ENCODE peak calls at places on chromosomes 1 and 21, in seven cellular contexts. One of them, this sample, is unnamed.

GRCh38 chr1:156090822-156091188 is 8.5 kb upstream of the MEX3A start:
- DNase-seq in T47D: peak
- DNase-seq in omental fat pad: peak
- DNase-seq in activated T-helper 1 cell treated with Interleukin-2 at 50 U/mL for 16 hours: peak
- DNase-seq in GM04504: peak
- DNase-seq in left ventricle myocardium inferior: peak
- DNase-seq in fibroblast of pulmonary artery: peak
- DNase-seq in this sample: peak

GRCh38 chr21:32307706-32308105 is 9.1 kb downstream of the MRAP start:
- DNase-seq in T47D: no peak
- DNase-seq in omental fat pad: no peak
- DNase-seq in activated T-helper 1 cell treated with Interleukin-2 at 50 U/mL for 16 hours: no peak
- DNase-seq in GM04504: no peak
- DNase-seq in left ventricle myocardium inferior: no peak
- DNase-seq in fibroblast of pulmonary artery: peak
- DNase-seq in this sample: no peak

GRCh38 chr1:207020016-207020708 is 12.4 kb downstream of the C1orf116 start:
- DNase-seq in T47D: no peak
- DNase-seq in omental fat pad: no peak
- DNase-seq in activated T-helper 1 cell treated with Interleukin-2 at 50 U/mL for 16 hours: no peak
- DNase-seq in GM04504: no peak
- DNase-seq in left ventricle myocardium inferior: no peak
- DNase-seq in fibroblast of pulmonary artery: no peak
- DNase-seq in this sample: no peak

GRCh38 chr1:20110679-20111078 is 8.7 kb downstream of the PLA2G2D start:
- DNase-seq in T47D: no peak
- DNase-seq in omental fat pad: no peak
- DNase-seq in activated T-helper 1 cell treated with Interleukin-2 at 50 U/mL for 16 hours: no peak
- DNase-seq in GM04504: no peak
- DNase-seq in left ventricle myocardium inferior: no peak
- DNase-seq in fibroblast of pulmonary artery: peak
- DNase-seq in this sample: no peak

GRCh38 chr1:207833381-207833780 is 77.5 kb downstream of the CD34 start:
- DNase-seq in T47D: no peak
- DNase-seq in omental fat pad: no peak
- DNase-seq in activated T-helper 1 cell treated with Interleukin-2 at 50 U/mL for 16 hours: no peak
- DNase-seq in GM04504: no peak
- DNase-seq in left ventricle myocardium inferior: no peak
- DNase-seq in fibroblast of pulmonary artery: no peak
- DNase-seq in this sample: no peak

GRCh38 chr1:247444571-247444970 is 13.3 kb downstream of the OR2B11 start:
- DNase-seq in T47D: no peak
- DNase-seq in omental fat pad: no peak
- DNase-seq in activated T-helper 1 cell treated with Interleukin-2 at 50 U/mL for 16 hours: no peak
- DNase-seq in GM04504: no peak
- DNase-seq in left ventricle myocardium inferior: no peak
- DNase-seq in fibroblast of pulmonary artery: no peak
- DNase-seq in this sample: no peak

GRCh38 chr1:205229399-205229861 is 1.7 kb downstream of the TMCC2 start:
- DNase-seq in T47D: peak
- DNase-seq in omental fat pad: no peak
- DNase-seq in activated T-helper 1 cell treated with Interleukin-2 at 50 U/mL for 16 hours: peak
- DNase-seq in GM04504: no peak
- DNase-seq in left ventricle myocardium inferior: no peak
- DNase-seq in fibroblast of pulmonary artery: peak
- DNase-seq in this sample: no peak

GRCh38 chr1:213123532-213123931 is 72.5 kb downstream of the RPS6KC1 start:
- DNase-seq in T47D: no peak
- DNase-seq in omental fat pad: no peak
- DNase-seq in activated T-helper 1 cell treated with Interleukin-2 at 50 U/mL for 16 hours: no peak
- DNase-seq in GM04504: no peak
- DNase-seq in left ventricle myocardium inferior: no peak
- DNase-seq in fibroblast of pulmonary artery: peak
- DNase-seq in this sample: no peak

GRCh38 chr1:24966121-24966723 is 36.1 kb upstream of the RUNX3 start:
- DNase-seq in T47D: no peak
- DNase-seq in omental fat pad: no peak
- DNase-seq in activated T-helper 1 cell treated with Interleukin-2 at 50 U/mL for 16 hours: no peak
- DNase-seq in GM04504: no peak
- DNase-seq in left ventricle myocardium inferior: no peak
- DNase-seq in fibroblast of pulmonary artery: no peak
- DNase-seq in this sample: peak

GRCh38 chr1:40762144-40762923 is 21.3 kb upstream of the KCNQ4 start:
- DNase-seq in T47D: no peak
- DNase-seq in omental fat pad: no peak
- DNase-seq in activated T-helper 1 cell treated with Interleukin-2 at 50 U/mL for 16 hours: no peak
- DNase-seq in GM04504: no peak
- DNase-seq in left ventricle myocardium inferior: no peak
- DNase-seq in fibroblast of pulmonary artery: no peak
- DNase-seq in this sample: no peak

GRCh38 chr21:35198004-35198403 is 148.9 kb upstream of the RUNX1 start:
- DNase-seq in T47D: no peak
- DNase-seq in omental fat pad: no peak
- DNase-seq in activated T-helper 1 cell treated with Interleukin-2 at 50 U/mL for 16 hours: no peak
- DNase-seq in GM04504: peak
- DNase-seq in left ventricle myocardium inferior: no peak
- DNase-seq in fibroblast of pulmonary artery: peak
- DNase-seq in this sample: no peak

GRCh38 chr1:94622757-94623156 is 81.2 kb upstream of the F3 start:
- DNase-seq in T47D: no peak
- DNase-seq in omental fat pad: no peak
- DNase-seq in activated T-helper 1 cell treated with Interleukin-2 at 50 U/mL for 16 hours: no peak
- DNase-seq in GM04504: no peak
- DNase-seq in left ventricle myocardium inferior: no peak
- DNase-seq in fibroblast of pulmonary artery: peak
- DNase-seq in this sample: no peak

GRCh38 chr21:43315244-43316137 is 111.4 kb downstream of the SIK1 start:
- DNase-seq in T47D: no peak
- DNase-seq in omental fat pad: no peak
- DNase-seq in activated T-helper 1 cell treated with Interleukin-2 at 50 U/mL for 16 hours: no peak
- DNase-seq in GM04504: no peak
- DNase-seq in left ventricle myocardium inferior: no peak
- DNase-seq in fibroblast of pulmonary artery: no peak
- DNase-seq in this sample: no peak

GRCh38 chr1:97139512-97139911 is 417.9 kb downstream of the PTBP2 start:
- DNase-seq in T47D: no peak
- DNase-seq in omental fat pad: no peak
- DNase-seq in activated T-helper 1 cell treated with Interleukin-2 at 50 U/mL for 16 hours: no peak
- DNase-seq in GM04504: no peak
- DNase-seq in left ventricle myocardium inferior: no peak
- DNase-seq in fibroblast of pulmonary artery: peak
- DNase-seq in this sample: no peak

GRCh38 chr1:81760487-81761097 is 40.1 kb upstream of the ADGRL2 start:
- DNase-seq in T47D: no peak
- DNase-seq in omental fat pad: no peak
- DNase-seq in activated T-helper 1 cell treated with Interleukin-2 at 50 U/mL for 16 hours: no peak
- DNase-seq in GM04504: peak
- DNase-seq in left ventricle myocardium inferior: no peak
- DNase-seq in fibroblast of pulmonary artery: peak
- DNase-seq in this sample: no peak

GRCh38 chr21:43645414-43645891 is 13.8 kb downstream of the HSF2BP start:
- DNase-seq in T47D: peak
- DNase-seq in omental fat pad: no peak
- DNase-seq in activated T-helper 1 cell treated with Interleukin-2 at 50 U/mL for 16 hours: no peak
- DNase-seq in GM04504: peak
- DNase-seq in left ventricle myocardium inferior: no peak
- DNase-seq in fibroblast of pulmonary artery: peak
- DNase-seq in this sample: no peak

GRCh38 chr1:8816831-8817412 is 518 bp downstream of the RERE start:
- DNase-seq in T47D: no peak
- DNase-seq in omental fat pad: no peak
- DNase-seq in activated T-helper 1 cell treated with Interleukin-2 at 50 U/mL for 16 hours: peak
- DNase-seq in GM04504: no peak
- DNase-seq in left ventricle myocardium inferior: peak
- DNase-seq in fibroblast of pulmonary artery: no peak
- DNase-seq in this sample: peak

GRCh38 chr1:226711976-226712778 is 26.9 kb downstream of the ITPKB start:
- DNase-seq in T47D: no peak
- DNase-seq in omental fat pad: no peak
- DNase-seq in activated T-helper 1 cell treated with Interleukin-2 at 50 U/mL for 16 hours: no peak
- DNase-seq in GM04504: no peak
- DNase-seq in left ventricle myocardium inferior: no peak
- DNase-seq in fibroblast of pulmonary artery: no peak
- DNase-seq in this sample: no peak

GRCh38 chr1:32888134-32888533 is 1.8 kb downstream of the HPCA start:
- DNase-seq in T47D: no peak
- DNase-seq in omental fat pad: no peak
- DNase-seq in activated T-helper 1 cell treated with Interleukin-2 at 50 U/mL for 16 hours: no peak
- DNase-seq in GM04504: no peak
- DNase-seq in left ventricle myocardium inferior: no peak
- DNase-seq in fibroblast of pulmonary artery: no peak
- DNase-seq in this sample: no peak

GRCh38 chr1:183863852-183864251 is 58.9 kb downstream of the RGL1 start:
- DNase-seq in T47D: no peak
- DNase-seq in omental fat pad: no peak
- DNase-seq in activated T-helper 1 cell treated with Interleukin-2 at 50 U/mL for 16 hours: no peak
- DNase-seq in GM04504: no peak
- DNase-seq in left ventricle myocardium inferior: no peak
- DNase-seq in fibroblast of pulmonary artery: no peak
- DNase-seq in this sample: no peak

GRCh38 chr1:239814306-239814881 is 277.3 kb upstream of the FMN2 start:
- DNase-seq in T47D: no peak
- DNase-seq in omental fat pad: no peak
- DNase-seq in activated T-helper 1 cell treated with Interleukin-2 at 50 U/mL for 16 hours: no peak
- DNase-seq in GM04504: peak
- DNase-seq in left ventricle myocardium inferior: no peak
- DNase-seq in fibroblast of pulmonary artery: peak
- DNase-seq in this sample: no peak

GRCh38 chr1:18852501-18852900 is 7.0 kb downstream of the TAS1R2 start:
- DNase-seq in T47D: no peak
- DNase-seq in omental fat pad: no peak
- DNase-seq in activated T-helper 1 cell treated with Interleukin-2 at 50 U/mL for 16 hours: no peak
- DNase-seq in GM04504: no peak
- DNase-seq in left ventricle myocardium inferior: no peak
- DNase-seq in fibroblast of pulmonary artery: no peak
- DNase-seq in this sample: no peak

GRCh38 chr1:18556364-18556763 is 74.3 kb upstream of the PAX7 start:
- DNase-seq in T47D: peak
- DNase-seq in omental fat pad: no peak
- DNase-seq in activated T-helper 1 cell treated with Interleukin-2 at 50 U/mL for 16 hours: no peak
- DNase-seq in GM04504: peak
- DNase-seq in left ventricle myocardium inferior: no peak
- DNase-seq in fibroblast of pulmonary artery: peak
- DNase-seq in this sample: no peak

GRCh38 chr1:16189921-16190499 is 22.4 kb downstream of the ARHGEF19 start:
- DNase-seq in T47D: no peak
- DNase-seq in omental fat pad: no peak
- DNase-seq in activated T-helper 1 cell treated with Interleukin-2 at 50 U/mL for 16 hours: no peak
- DNase-seq in GM04504: no peak
- DNase-seq in left ventricle myocardium inferior: no peak
- DNase-seq in fibroblast of pulmonary artery: no peak
- DNase-seq in this sample: no peak

GRCh38 chr1:26602378-26602959 is 72.9 kb downstream of the RPS6KA1 start:
- DNase-seq in T47D: peak
- DNase-seq in omental fat pad: no peak
- DNase-seq in activated T-helper 1 cell treated with Interleukin-2 at 50 U/mL for 16 hours: no peak
- DNase-seq in GM04504: no peak
- DNase-seq in left ventricle myocardium inferior: no peak
- DNase-seq in fibroblast of pulmonary artery: peak
- DNase-seq in this sample: no peak

GRCh38 chr1:194069168-194069830 is 882.9 kb upstream of the B3GALT2 start:
- DNase-seq in T47D: no peak
- DNase-seq in omental fat pad: no peak
- DNase-seq in activated T-helper 1 cell treated with Interleukin-2 at 50 U/mL for 16 hours: no peak
- DNase-seq in GM04504: no peak
- DNase-seq in left ventricle myocardium inferior: peak
- DNase-seq in fibroblast of pulmonary artery: peak
- DNase-seq in this sample: peak

GRCh38 chr1:157162345-157162744 is 24.1 kb upstream of the ETV3 start:
- DNase-seq in T47D: no peak
- DNase-seq in omental fat pad: no peak
- DNase-seq in activated T-helper 1 cell treated with Interleukin-2 at 50 U/mL for 16 hours: no peak
- DNase-seq in GM04504: no peak
- DNase-seq in left ventricle myocardium inferior: no peak
- DNase-seq in fibroblast of pulmonary artery: no peak
- DNase-seq in this sample: no peak

GRCh38 chr1:237012789-237013383 is 8.6 kb upstream of the MT1HL1 start:
- DNase-seq in T47D: no peak
- DNase-seq in omental fat pad: no peak
- DNase-seq in activated T-helper 1 cell treated with Interleukin-2 at 50 U/mL for 16 hours: no peak
- DNase-seq in GM04504: no peak
- DNase-seq in left ventricle myocardium inferior: peak
- DNase-seq in fibroblast of pulmonary artery: peak
- DNase-seq in this sample: no peak

GRCh38 chr1:241202321-241202845 is 154.6 kb downstream of the RGS7 start:
- DNase-seq in T47D: no peak
- DNase-seq in omental fat pad: no peak
- DNase-seq in activated T-helper 1 cell treated with Interleukin-2 at 50 U/mL for 16 hours: no peak
- DNase-seq in GM04504: no peak
- DNase-seq in left ventricle myocardium inferior: no peak
- DNase-seq in fibroblast of pulmonary artery: no peak
- DNase-seq in this sample: no peak

GRCh38 chr1:116256875-116257823 is 115.9 kb upstream of the ATP1A1 start:
- DNase-seq in T47D: no peak
- DNase-seq in omental fat pad: no peak
- DNase-seq in activated T-helper 1 cell treated with Interleukin-2 at 50 U/mL for 16 hours: no peak
- DNase-seq in GM04504: no peak
- DNase-seq in left ventricle myocardium inferior: no peak
- DNase-seq in fibroblast of pulmonary artery: no peak
- DNase-seq in this sample: no peak

This sample was measured in spleen.